ENCODE peak calls at places on chromosomes 1 and 21, in four cellular contexts. One of them, this sample, is unnamed. For H3K36me3, the result is how much of the 10 kb centered on the place peaks cover.

GRCh38 chr1:40300651-40301050 is 16.4 kb downstream of the COL9A2 start:
- DNase-seq in tibial nerve: no peak
- DNase-seq in upper lobe of left lung: no peak
- DNase-seq in aorta: peak
- DNase-seq in this sample: no peak

GRCh38 chr1:61182049-61182448 is 99.7 kb downstream of the NFIA start:
- DNase-seq in tibial nerve: no peak
- DNase-seq in upper lobe of left lung: no peak
- DNase-seq in aorta: no peak
- DNase-seq in this sample: no peak

GRCh38 chr1:156551866-156552265 is 20.5 kb downstream of the IQGAP3 start:
- DNase-seq in tibial nerve: no peak
- DNase-seq in upper lobe of left lung: no peak
- DNase-seq in aorta: peak
- DNase-seq in this sample: no peak

GRCh38 chr1:180156201-180156600 is 1.5 kb downstream of the QSOX1 start:
- DNase-seq in tibial nerve: no peak
- DNase-seq in upper lobe of left lung: peak
- DNase-seq in aorta: no peak
- DNase-seq in this sample: no peak

GRCh38 chr1:50735443-50735842 is 224.6 kb downstream of the FAF1 start:
- DNase-seq in tibial nerve: no peak
- DNase-seq in upper lobe of left lung: no peak
- DNase-seq in aorta: no peak
- DNase-seq in this sample: peak

GRCh38 chr1:1243807-1244191 is 2.7 kb downstream of the C1QTNF12 start:
- DNase-seq in tibial nerve: no peak
- DNase-seq in upper lobe of left lung: no peak
- DNase-seq in aorta: no peak
- DNase-seq in this sample: no peak

GRCh38 chr1:27137544-27138075 is 17.3 kb downstream of the SLC9A1 start:
- DNase-seq in tibial nerve: no peak
- DNase-seq in upper lobe of left lung: peak
- DNase-seq in aorta: peak
- DNase-seq in this sample: no peak

GRCh38 chr1:227318003-227318851 is at the start of gene CDC42BPA:
- DNase-seq in tibial nerve: peak
- DNase-seq in upper lobe of left lung: peak
- DNase-seq in aorta: peak
- DNase-seq in this sample: peak

GRCh38 chr1:99887890-99888289 is 37.7 kb downstream of the AGL start:
- DNase-seq in tibial nerve: no peak
- DNase-seq in upper lobe of left lung: no peak
- DNase-seq in aorta: no peak
- DNase-seq in this sample: no peak

GRCh38 chr1:67674260-67675011 is 10.6 kb upstream of the GADD45A start:
- DNase-seq in tibial nerve: no peak
- DNase-seq in upper lobe of left lung: peak
- DNase-seq in aorta: no peak
- DNase-seq in this sample: no peak

GRCh38 chr1:7402548-7402850 is 368.6 kb upstream of the VAMP3 start:
- DNase-seq in tibial nerve: no peak
- DNase-seq in upper lobe of left lung: no peak
- DNase-seq in aorta: no peak
- DNase-seq in this sample: peak

GRCh38 chr21:35658242-35658641 is 402.1 kb downstream of the SETD4 start:
- DNase-seq in tibial nerve: no peak
- DNase-seq in upper lobe of left lung: no peak
- DNase-seq in aorta: no peak
- DNase-seq in this sample: no peak

GRCh38 chr1:227363825-227364224 is 45.5 kb upstream of the CDC42BPA start:
- DNase-seq in tibial nerve: no peak
- DNase-seq in upper lobe of left lung: no peak
- DNase-seq in aorta: no peak
- DNase-seq in this sample: no peak

GRCh38 chr1:87042127-87042811 is 127.8 kb downstream of the HS2ST1 start:
- DNase-seq in tibial nerve: no peak
- DNase-seq in upper lobe of left lung: no peak
- DNase-seq in aorta: no peak
- DNase-seq in this sample: no peak

GRCh38 chr1:101613549-101613948 is 376.7 kb downstream of the S1PR1 start:
- DNase-seq in tibial nerve: no peak
- DNase-seq in upper lobe of left lung: no peak
- DNase-seq in aorta: no peak
- DNase-seq in this sample: no peak

GRCh38 chr1:178512566-178513277 is at the start of gene TEX35:
- DNase-seq in tibial nerve: no peak
- DNase-seq in upper lobe of left lung: no peak
- DNase-seq in aorta: no peak
- DNase-seq in this sample: no peak

GRCh38 chr1:47991187-47991586 is 6.0 kb downstream of the TRABD2B start:
- DNase-seq in tibial nerve: no peak
- DNase-seq in upper lobe of left lung: no peak
- DNase-seq in aorta: no peak
- DNase-seq in this sample: no peak

GRCh38 chr1:46520063-46520911 is 30.7 kb downstream of the DMBX1 start:
- DNase-seq in tibial nerve: no peak
- DNase-seq in upper lobe of left lung: no peak
- DNase-seq in aorta: peak
- DNase-seq in this sample: peak

GRCh38 chr1:27668121-27668807 is 3.7 kb downstream of the IFI6 start:
- DNase-seq in tibial nerve: no peak
- DNase-seq in upper lobe of left lung: no peak
- DNase-seq in aorta: no peak
- DNase-seq in this sample: no peak

GRCh38 chr1:19735419-19736127 is 64.1 kb downstream of the TMCO4 start:
- DNase-seq in tibial nerve: peak
- DNase-seq in upper lobe of left lung: no peak
- DNase-seq in aorta: peak
- DNase-seq in this sample: no peak

GRCh38 chr1:162631546-162632233 is 574 bp upstream of the DDR2 start:
- DNase-seq in tibial nerve: no peak
- DNase-seq in upper lobe of left lung: no peak
- DNase-seq in aorta: peak
- DNase-seq in this sample: no peak

GRCh38 chr1:65393345-65393744 is 27.1 kb upstream of the LEPR start:
- DNase-seq in tibial nerve: no peak
- DNase-seq in upper lobe of left lung: no peak
- DNase-seq in aorta: no peak
- DNase-seq in this sample: no peak

GRCh38 chr1:32917521-32917920 is 16.3 kb upstream of the TMEM54 start:
- DNase-seq in tibial nerve: no peak
- DNase-seq in upper lobe of left lung: no peak
- DNase-seq in aorta: no peak
- DNase-seq in this sample: no peak

GRCh38 chr1:93178418-93178817 is 1.8 kb downstream of the TMED5 start:
- DNase-seq in tibial nerve: no peak
- DNase-seq in upper lobe of left lung: no peak
- DNase-seq in aorta: no peak
- DNase-seq in this sample: no peak

GRCh38 chr1:119286587-119287181 is 81.9 kb upstream of the HAO2 start:
- DNase-seq in tibial nerve: no peak
- DNase-seq in upper lobe of left lung: no peak
- DNase-seq in aorta: no peak
- DNase-seq in this sample: peak

GRCh38 chr1:41045740-41046139 is 24.2 kb upstream of the SLFNL1 start:
- DNase-seq in tibial nerve: no peak
- DNase-seq in upper lobe of left lung: peak
- DNase-seq in aorta: peak
- DNase-seq in this sample: no peak

GRCh38 chr1:245859510-245860114 is 647.5 kb downstream of the SMYD3 start:
- DNase-seq in tibial nerve: no peak
- DNase-seq in upper lobe of left lung: no peak
- DNase-seq in aorta: no peak
- DNase-seq in this sample: no peak

GRCh38 chr1:100347009-100347966 is 5.0 kb upstream of the CDC14A start:
- DNase-seq in tibial nerve: no peak
- DNase-seq in upper lobe of left lung: no peak
- DNase-seq in aorta: no peak
- DNase-seq in this sample: no peak

GRCh38 chr1:48916121-48917069 is 139.7 kb upstream of the BEND5 start:
- DNase-seq in tibial nerve: no peak
- DNase-seq in upper lobe of left lung: no peak
- DNase-seq in aorta: no peak
- DNase-seq in this sample: peak

GRCh38 chr1:154276797-154277196 is 4.4 kb downstream of the HAX1 start:
- DNase-seq in tibial nerve: no peak
- DNase-seq in upper lobe of left lung: no peak
- DNase-seq in aorta: no peak
- DNase-seq in this sample: no peak

GRCh38 chr21:28944296-28944695 is 48.4 kb downstream of the LTN1 start:
- DNase-seq in tibial nerve: no peak
- DNase-seq in upper lobe of left lung: no peak
- DNase-seq in aorta: no peak
- DNase-seq in this sample: no peak

GRCh38 chr1:93992954-93993353 is 83.7 kb upstream of the GCLM start:
- DNase-seq in tibial nerve: no peak
- DNase-seq in upper lobe of left lung: no peak
- DNase-seq in aorta: no peak
- DNase-seq in this sample: no peak

GRCh38 chr1:155196893-155197638 is 10.6 kb downstream of the THBS3 start:
- DNase-seq in tibial nerve: no peak
- DNase-seq in upper lobe of left lung: no peak
- DNase-seq in aorta: peak
- DNase-seq in this sample: no peak

GRCh38 chr21:43921602-43921978 is 56.6 kb downstream of the AGPAT3 start:
- DNase-seq in tibial nerve: no peak
- DNase-seq in upper lobe of left lung: no peak
- DNase-seq in aorta: peak
- DNase-seq in this sample: no peak

DNA sequence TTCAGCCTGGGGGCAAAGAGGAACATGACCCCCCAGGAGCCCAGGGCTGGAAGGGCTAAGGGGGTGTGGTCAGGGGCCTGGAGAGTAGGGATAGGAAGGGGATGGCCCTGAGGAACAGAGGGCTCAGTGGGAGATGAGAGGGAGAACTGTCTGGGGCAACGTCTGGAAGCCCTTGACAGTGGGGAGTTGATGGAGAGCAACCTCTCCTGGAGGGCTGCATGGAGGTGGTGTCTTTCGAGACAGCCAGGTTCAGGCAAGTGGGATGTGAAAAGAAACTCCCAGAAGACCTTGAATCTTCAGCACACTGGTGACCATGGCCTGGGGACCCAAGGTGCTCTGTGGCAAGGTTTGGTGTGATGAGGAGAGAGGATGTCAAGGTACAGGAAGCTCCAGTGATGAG is 54.2 kb upstream of the RUNX3 start:
- DNase-seq in tibial nerve: no peak
- DNase-seq in upper lobe of left lung: no peak
- DNase-seq in aorta: no peak
- DNase-seq in this sample: no peak
- H3K36me3 ChIP-seq in tibial nerve: under half
- H3K36me3 ChIP-seq in upper lobe of left lung: under half
- H3K36me3 ChIP-seq in aorta: under half
- H3K36me3 ChIP-seq in this sample: under half

GRCh38 chr1:167635941-167636340 is 5.9 kb downstream of the RCSD1 start:
- DNase-seq in tibial nerve: no peak
- DNase-seq in upper lobe of left lung: no peak
- DNase-seq in aorta: no peak
- DNase-seq in this sample: no peak
- H3K36me3 ChIP-seq in tibial nerve: under half
- H3K36me3 ChIP-seq in upper lobe of left lung: under half
- H3K36me3 ChIP-seq in aorta: under half
- H3K36me3 ChIP-seq in this sample: under half

GRCh38 chr1:96756789-96757188 is 35.2 kb downstream of the PTBP2 start:
- DNase-seq in tibial nerve: no peak
- DNase-seq in upper lobe of left lung: no peak
- DNase-seq in aorta: no peak
- DNase-seq in this sample: no peak
- H3K36me3 ChIP-seq in tibial nerve: under half
- H3K36me3 ChIP-seq in upper lobe of left lung: under half
- H3K36me3 ChIP-seq in aorta: under half
- H3K36me3 ChIP-seq in this sample: under half

DNA sequence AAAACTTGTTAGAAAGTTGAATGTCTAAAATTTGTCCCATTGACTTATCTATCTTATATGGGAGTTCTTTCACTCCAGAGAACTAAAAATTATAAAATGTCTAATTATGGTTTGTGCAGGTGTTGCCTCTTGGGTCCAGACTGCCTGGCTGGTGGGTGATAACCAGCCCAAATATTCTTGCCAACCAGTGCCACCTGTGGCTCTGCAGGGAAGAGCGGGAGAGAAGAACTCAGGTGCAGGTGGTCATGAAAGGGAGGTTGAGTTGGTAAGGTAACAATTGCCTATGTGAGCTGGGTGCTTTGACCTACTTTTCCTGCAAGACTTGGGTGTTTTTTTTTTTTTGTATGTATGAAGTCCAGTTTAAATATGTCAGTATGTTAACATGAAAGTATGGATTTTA is 10.2 kb downstream of the RPS6KC1 start:
- DNase-seq in tibial nerve: no peak
- DNase-seq in upper lobe of left lung: no peak
- DNase-seq in aorta: no peak
- DNase-seq in this sample: peak
- H3K36me3 ChIP-seq in tibial nerve: under half
- H3K36me3 ChIP-seq in upper lobe of left lung: under half
- H3K36me3 ChIP-seq in aorta: under half
- H3K36me3 ChIP-seq in this sample: under half

GRCh38 chr1:2517966-2518365 is 8.4 kb downstream of the PANK4 start:
- DNase-seq in tibial nerve: no peak
- DNase-seq in upper lobe of left lung: no peak
- DNase-seq in aorta: no peak
- DNase-seq in this sample: no peak

GRCh38 chr1:2520206-2520605 is 6.2 kb downstream of the PANK4 start:
- DNase-seq in tibial nerve: no peak
- DNase-seq in upper lobe of left lung: no peak
- DNase-seq in aorta: no peak
- DNase-seq in this sample: no peak

GRCh38 chr1:2519729-2520128 is 6.7 kb downstream of the PANK4 start:
- DNase-seq in tibial nerve: no peak
- DNase-seq in upper lobe of left lung: no peak
- DNase-seq in aorta: no peak
- DNase-seq in this sample: no peak

GRCh38 chr1:2518528-2518927 is 7.9 kb downstream of the PANK4 start:
- DNase-seq in tibial nerve: no peak
- DNase-seq in upper lobe of left lung: no peak
- DNase-seq in aorta: no peak
- DNase-seq in this sample: no peak

GRCh38 chr1:2519029-2519685 is 7.2 kb downstream of the PANK4 start:
- DNase-seq in tibial nerve: no peak
- DNase-seq in upper lobe of left lung: no peak
- DNase-seq in aorta: no peak
- DNase-seq in this sample: no peak
- H3K36me3 ChIP-seq in tibial nerve: half or more
- H3K36me3 ChIP-seq in upper lobe of left lung: half or more
- H3K36me3 ChIP-seq in aorta: under half
- H3K36me3 ChIP-seq in this sample: under half

This sample was measured in H7.